ENCODE peak calls at places on chromosomes 2 and 18, in ten cellular contexts. One of them, this sample, is unnamed.

GRCh38 chr2:31973665-31974064 is 37.1 kb downstream of the MEMO1 start:
- DNase-seq in HCT116: no peak
- DNase-seq in GM12878: no peak
- DNase-seq in NB4: no peak
- DNase-seq in WTC11: no peak
- DNase-seq in A549: no peak
- DNase-seq in HepG2: no peak
- DNase-seq in endothelial cell of umbilical vein: no peak
- DNase-seq in K562: no peak
- DNase-seq in SK-N-SH: no peak
- DNase-seq in this sample: no peak

GRCh38 chr2:15943914-15944313 is 3.6 kb downstream of the MYCN start:
- DNase-seq in K562: no peak
- DNase-seq in A549: no peak
- DNase-seq in HepG2: no peak
- DNase-seq in SK-N-SH: peak
- DNase-seq in WTC11: no peak
- DNase-seq in NB4: no peak
- DNase-seq in endothelial cell of umbilical vein: peak
- DNase-seq in HCT116: no peak
- DNase-seq in GM12878: no peak
- DNase-seq in this sample: no peak

GRCh38 chr2:230891509-230891908 is 26.8 kb downstream of the ITM2C start:
- DNase-seq in endothelial cell of umbilical vein: no peak
- DNase-seq in HCT116: no peak
- DNase-seq in A549: no peak
- DNase-seq in K562: no peak
- DNase-seq in SK-N-SH: no peak
- DNase-seq in HepG2: no peak
- DNase-seq in WTC11: no peak
- DNase-seq in NB4: no peak
- DNase-seq in GM12878: no peak
- DNase-seq in this sample: no peak

GRCh38 chr18:63736856-63737255 is 34.1 kb downstream of the SERPINB11 start:
- DNase-seq in WTC11: no peak
- DNase-seq in HCT116: peak
- DNase-seq in SK-N-SH: no peak
- DNase-seq in A549: peak
- DNase-seq in NB4: no peak
- DNase-seq in GM12878: no peak
- DNase-seq in K562: no peak
- DNase-seq in endothelial cell of umbilical vein: no peak
- DNase-seq in HepG2: no peak
- DNase-seq in this sample: no peak

GRCh38 chr2:154425999-154426398 is 272.5 kb upstream of the KCNJ3 start:
- DNase-seq in NB4: peak
- DNase-seq in A549: no peak
- DNase-seq in endothelial cell of umbilical vein: peak
- DNase-seq in SK-N-SH: peak
- DNase-seq in K562: no peak
- DNase-seq in GM12878: no peak
- DNase-seq in WTC11: no peak
- DNase-seq in HCT116: no peak
- DNase-seq in HepG2: no peak
- DNase-seq in this sample: no peak

GRCh38 chr2:100196786-100197494 is 54.5 kb upstream of the AFF3 start:
- DNase-seq in WTC11: no peak
- DNase-seq in endothelial cell of umbilical vein: no peak
- DNase-seq in GM12878: no peak
- DNase-seq in HCT116: no peak
- DNase-seq in HepG2: no peak
- DNase-seq in K562: no peak
- DNase-seq in SK-N-SH: peak
- DNase-seq in NB4: no peak
- DNase-seq in A549: no peak
- DNase-seq in this sample: no peak

GRCh38 chr2:40282428-40282827 is 169.5 kb downstream of the SLC8A1 start:
- DNase-seq in HCT116: no peak
- DNase-seq in HepG2: no peak
- DNase-seq in K562: no peak
- DNase-seq in GM12878: peak
- DNase-seq in SK-N-SH: no peak
- DNase-seq in endothelial cell of umbilical vein: no peak
- DNase-seq in NB4: no peak
- DNase-seq in A549: no peak
- DNase-seq in WTC11: no peak
- DNase-seq in this sample: no peak

GRCh38 chr2:233129351-233129978 is 69.3 kb downstream of the INPP5D start:
- DNase-seq in A549: peak
- DNase-seq in endothelial cell of umbilical vein: peak
- DNase-seq in HCT116: peak
- DNase-seq in HepG2: no peak
- DNase-seq in GM12878: no peak
- DNase-seq in NB4: peak
- DNase-seq in WTC11: peak
- DNase-seq in K562: no peak
- DNase-seq in SK-N-SH: peak
- DNase-seq in this sample: peak

GRCh38 chr18:28831908-28832307 is 655.0 kb upstream of the CDH2 start:
- DNase-seq in NB4: no peak
- DNase-seq in WTC11: no peak
- DNase-seq in HCT116: no peak
- DNase-seq in K562: no peak
- DNase-seq in A549: no peak
- DNase-seq in SK-N-SH: no peak
- DNase-seq in endothelial cell of umbilical vein: no peak
- DNase-seq in HepG2: no peak
- DNase-seq in GM12878: no peak
- DNase-seq in this sample: no peak

GRCh38 chr2:181268174-181268867 is 188.9 kb upstream of the ITGA4 start:
- DNase-seq in SK-N-SH: no peak
- DNase-seq in endothelial cell of umbilical vein: no peak
- DNase-seq in A549: no peak
- DNase-seq in NB4: no peak
- DNase-seq in WTC11: no peak
- DNase-seq in K562: no peak
- DNase-seq in GM12878: no peak
- DNase-seq in HCT116: no peak
- DNase-seq in HepG2: no peak
- DNase-seq in this sample: no peak

GRCh38 chr2:240784629-240785423 is 35.2 kb downstream of the KIF1A start:
- DNase-seq in WTC11: no peak
- DNase-seq in HepG2: no peak
- DNase-seq in NB4: no peak
- DNase-seq in endothelial cell of umbilical vein: no peak
- DNase-seq in A549: no peak
- DNase-seq in GM12878: no peak
- DNase-seq in K562: no peak
- DNase-seq in HCT116: no peak
- DNase-seq in SK-N-SH: no peak
- DNase-seq in this sample: no peak

GRCh38 chr2:216698895-216699294 is 3.5 kb upstream of the IGFBP5 start:
- DNase-seq in GM12878: no peak
- DNase-seq in endothelial cell of umbilical vein: peak
- DNase-seq in K562: peak
- DNase-seq in WTC11: no peak
- DNase-seq in HepG2: peak
- DNase-seq in A549: peak
- DNase-seq in SK-N-SH: peak
- DNase-seq in HCT116: peak
- DNase-seq in NB4: peak
- DNase-seq in this sample: no peak

GRCh38 chr2:98901702-98902101 is 34.3 kb downstream of the CRACDL start:
- DNase-seq in SK-N-SH: no peak
- DNase-seq in HepG2: no peak
- DNase-seq in endothelial cell of umbilical vein: no peak
- DNase-seq in WTC11: no peak
- DNase-seq in K562: no peak
- DNase-seq in HCT116: no peak
- DNase-seq in A549: no peak
- DNase-seq in GM12878: no peak
- DNase-seq in NB4: no peak
- DNase-seq in this sample: peak

GRCh38 chr18:24837065-24837464 is 376.6 kb downstream of the HRH4 start:
- DNase-seq in NB4: no peak
- DNase-seq in HCT116: no peak
- DNase-seq in endothelial cell of umbilical vein: no peak
- DNase-seq in GM12878: no peak
- DNase-seq in K562: no peak
- DNase-seq in WTC11: no peak
- DNase-seq in SK-N-SH: no peak
- DNase-seq in HepG2: no peak
- DNase-seq in A549: no peak
- DNase-seq in this sample: no peak

GRCh38 chr18:58400337-58400885 is 228.5 kb downstream of the ALPK2 start:
- DNase-seq in WTC11: no peak
- DNase-seq in NB4: no peak
- DNase-seq in HepG2: no peak
- DNase-seq in HCT116: no peak
- DNase-seq in SK-N-SH: no peak
- DNase-seq in endothelial cell of umbilical vein: no peak
- DNase-seq in GM12878: no peak
- DNase-seq in K562: no peak
- DNase-seq in A549: no peak
- DNase-seq in this sample: no peak

GRCh38 chr2:236718207-236718992 is 148.8 kb downstream of the ACKR3 start:
- DNase-seq in GM12878: no peak
- DNase-seq in SK-N-SH: no peak
- DNase-seq in NB4: no peak
- DNase-seq in K562: no peak
- DNase-seq in endothelial cell of umbilical vein: no peak
- DNase-seq in HepG2: no peak
- DNase-seq in WTC11: no peak
- DNase-seq in HCT116: no peak
- DNase-seq in A549: no peak
- DNase-seq in this sample: no peak

GRCh38 chr2:53545159-53546055 is 222.2 kb upstream of the CHAC2 start:
- DNase-seq in K562: no peak
- DNase-seq in HepG2: no peak
- DNase-seq in HCT116: no peak
- DNase-seq in endothelial cell of umbilical vein: no peak
- DNase-seq in NB4: no peak
- DNase-seq in A549: no peak
- DNase-seq in WTC11: no peak
- DNase-seq in GM12878: no peak
- DNase-seq in SK-N-SH: no peak
- DNase-seq in this sample: no peak

GRCh38 chr2:162014751-162015150 is 59.3 kb downstream of the DPP4 start:
- DNase-seq in HCT116: no peak
- DNase-seq in NB4: no peak
- DNase-seq in SK-N-SH: no peak
- DNase-seq in HepG2: no peak
- DNase-seq in endothelial cell of umbilical vein: no peak
- DNase-seq in K562: no peak
- DNase-seq in WTC11: no peak
- DNase-seq in A549: no peak
- DNase-seq in GM12878: no peak
- DNase-seq in this sample: no peak

GRCh38 chr2:196176142-196176738 is 4.9 kb upstream of the STK17B start:
- DNase-seq in A549: no peak
- DNase-seq in endothelial cell of umbilical vein: no peak
- DNase-seq in SK-N-SH: no peak
- DNase-seq in WTC11: no peak
- DNase-seq in NB4: no peak
- DNase-seq in K562: no peak
- DNase-seq in GM12878: peak
- DNase-seq in HepG2: no peak
- DNase-seq in HCT116: no peak
- DNase-seq in this sample: no peak

GRCh38 chr2:86135653-86136052 is 29.6 kb downstream of the PTCD3 start:
- DNase-seq in SK-N-SH: no peak
- DNase-seq in HepG2: no peak
- DNase-seq in A549: no peak
- DNase-seq in GM12878: no peak
- DNase-seq in NB4: no peak
- DNase-seq in endothelial cell of umbilical vein: no peak
- DNase-seq in WTC11: no peak
- DNase-seq in K562: no peak
- DNase-seq in HCT116: no peak
- DNase-seq in this sample: no peak

GRCh38 chr2:15275341-15275740 is 285.8 kb downstream of the NBAS start:
- DNase-seq in endothelial cell of umbilical vein: no peak
- DNase-seq in NB4: no peak
- DNase-seq in WTC11: no peak
- DNase-seq in GM12878: no peak
- DNase-seq in HCT116: no peak
- DNase-seq in K562: no peak
- DNase-seq in HepG2: peak
- DNase-seq in A549: no peak
- DNase-seq in SK-N-SH: no peak
- DNase-seq in this sample: no peak

GRCh38 chr2:1132328-1132964 is 181.8 kb downstream of the SNTG2 start:
- DNase-seq in NB4: no peak
- DNase-seq in GM12878: no peak
- DNase-seq in SK-N-SH: no peak
- DNase-seq in K562: no peak
- DNase-seq in A549: no peak
- DNase-seq in WTC11: no peak
- DNase-seq in HCT116: no peak
- DNase-seq in HepG2: no peak
- DNase-seq in endothelial cell of umbilical vein: no peak
- DNase-seq in this sample: no peak
- TF ChIP-seq MAX in NB4: no peak
- TF ChIP-seq MAX in GM12878: no peak
- TF ChIP-seq MAX in SK-N-SH: no peak
- TF ChIP-seq MAX in K562: no peak
- TF ChIP-seq MAX in A549: no peak
- TF ChIP-seq MAX in WTC11: no peak
- TF ChIP-seq MAX in HCT116: no peak
- TF ChIP-seq MAX in HepG2: no peak
- TF ChIP-seq MAX in endothelial cell of umbilical vein: no peak
- TF ChIP-seq MAX in this sample: no peak

GRCh38 chr2:30232801-30233130 is 1.4 kb downstream of the LBH start:
- DNase-seq in A549: peak
- DNase-seq in WTC11: no peak
- DNase-seq in HepG2: no peak
- DNase-seq in NB4: no peak
- DNase-seq in SK-N-SH: no peak
- DNase-seq in HCT116: no peak
- DNase-seq in K562: no peak
- DNase-seq in GM12878: no peak
- DNase-seq in endothelial cell of umbilical vein: no peak
- DNase-seq in this sample: no peak
- TF ChIP-seq MAX in A549: no peak
- TF ChIP-seq MAX in WTC11: no peak
- TF ChIP-seq MAX in HepG2: no peak
- TF ChIP-seq MAX in NB4: no peak
- TF ChIP-seq MAX in SK-N-SH: no peak
- TF ChIP-seq MAX in HCT116: no peak
- TF ChIP-seq MAX in K562: no peak
- TF ChIP-seq MAX in GM12878: no peak
- TF ChIP-seq MAX in endothelial cell of umbilical vein: no peak
- TF ChIP-seq MAX in this sample: no peak

GRCh38 chr18:79916546-79917350 is 34.7 kb downstream of the SLC66A2 start:
- DNase-seq in GM12878: no peak
- DNase-seq in A549: no peak
- DNase-seq in K562: no peak
- DNase-seq in NB4: no peak
- DNase-seq in HCT116: no peak
- DNase-seq in endothelial cell of umbilical vein: no peak
- DNase-seq in HepG2: no peak
- DNase-seq in SK-N-SH: no peak
- DNase-seq in WTC11: no peak
- DNase-seq in this sample: peak
- TF ChIP-seq MAX in GM12878: no peak
- TF ChIP-seq MAX in A549: no peak
- TF ChIP-seq MAX in K562: no peak
- TF ChIP-seq MAX in NB4: no peak
- TF ChIP-seq MAX in HCT116: no peak
- TF ChIP-seq MAX in endothelial cell of umbilical vein: no peak
- TF ChIP-seq MAX in HepG2: no peak
- TF ChIP-seq MAX in SK-N-SH: no peak
- TF ChIP-seq MAX in WTC11: no peak
- TF ChIP-seq MAX in this sample: no peak

GRCh38 chr2:56108806-56109205 is 75.0 kb upstream of the CCDC85A start:
- DNase-seq in endothelial cell of umbilical vein: no peak
- DNase-seq in A549: no peak
- DNase-seq in NB4: no peak
- DNase-seq in K562: no peak
- DNase-seq in SK-N-SH: no peak
- DNase-seq in WTC11: peak
- DNase-seq in HepG2: no peak
- DNase-seq in GM12878: no peak
- DNase-seq in HCT116: no peak
- DNase-seq in this sample: no peak
- TF ChIP-seq MAX in endothelial cell of umbilical vein: no peak
- TF ChIP-seq MAX in A549: no peak
- TF ChIP-seq MAX in NB4: no peak
- TF ChIP-seq MAX in K562: no peak
- TF ChIP-seq MAX in SK-N-SH: no peak
- TF ChIP-seq MAX in WTC11: no peak
- TF ChIP-seq MAX in HepG2: no peak
- TF ChIP-seq MAX in GM12878: no peak
- TF ChIP-seq MAX in HCT116: no peak
- TF ChIP-seq MAX in this sample: no peak